ENCODE peak calls at places on chromosomes 7 and 10, in four cellular contexts. One of them, this sample, is unnamed.

GRCh38 chr10:103551619-103552602 is 58.4 kb downstream of the NEURL1 start:
- DNase-seq in MM.1S: no peak
- DNase-seq in A673: no peak
- DNase-seq in mammary epithelial cell: no peak
- DNase-seq in this sample: no peak

GRCh38 chr10:133016493-133017202 is 71.1 kb upstream of the ADGRA1 start:
- DNase-seq in MM.1S: no peak
- DNase-seq in mammary epithelial cell: no peak
- DNase-seq in A673: no peak
- DNase-seq in this sample: no peak

GRCh38 chr7:30584415-30584814 is 10.3 kb upstream of the GARS1 start:
- DNase-seq in A673: no peak
- DNase-seq in mammary epithelial cell: no peak
- DNase-seq in MM.1S: no peak
- DNase-seq in this sample: no peak

GRCh38 chr7:101678713-101679112 is 49.6 kb upstream of the MYL10 start:
- DNase-seq in A673: no peak
- DNase-seq in MM.1S: no peak
- DNase-seq in mammary epithelial cell: peak; percentile 13
- DNase-seq in this sample: no peak

GRCh38 chr7:134599371-134599770 is 47.3 kb upstream of the BPGM start:
- DNase-seq in A673: peak; percentile 55
- DNase-seq in MM.1S: no peak
- DNase-seq in mammary epithelial cell: no peak
- DNase-seq in this sample: no peak

GRCh38 chr10:110664483-110665420 is 20.6 kb downstream of the RBM20 start:
- DNase-seq in A673: peak; percentile 79
- DNase-seq in MM.1S: no peak
- DNase-seq in mammary epithelial cell: peak; percentile 88
- DNase-seq in this sample: no peak

GRCh38 chr7:2698581-2699288 is 10.7 kb downstream of the AMZ1 start:
- DNase-seq in MM.1S: peak; percentile 85
- DNase-seq in A673: no peak
- DNase-seq in mammary epithelial cell: no peak
- DNase-seq in this sample: peak; percentile 87

GRCh38 chr10:60905580-60905979 is 38.4 kb downstream of the RHOBTB1 start:
- DNase-seq in A673: no peak
- DNase-seq in MM.1S: no peak
- DNase-seq in mammary epithelial cell: no peak
- DNase-seq in this sample: no peak

GRCh38 chr7:158309844-158310763 is 277.5 kb downstream of the PTPRN2 start:
- DNase-seq in MM.1S: no peak
- DNase-seq in mammary epithelial cell: no peak
- DNase-seq in A673: no peak
- DNase-seq in this sample: no peak

GRCh38 chr7:77759294-77759889 is 38.8 kb downstream of the TMEM60 start:
- DNase-seq in MM.1S: peak; percentile 64
- DNase-seq in A673: peak; percentile 68
- DNase-seq in mammary epithelial cell: peak; percentile 39
- DNase-seq in this sample: peak; percentile 10

GRCh38 chr7:69411466-69411865 is 186.8 kb upstream of the AUTS2 start:
- DNase-seq in MM.1S: no peak
- DNase-seq in A673: no peak
- DNase-seq in mammary epithelial cell: no peak
- DNase-seq in this sample: no peak

GRCh38 chr7:138835087-138835486 is 37.1 kb upstream of the ATP6V0A4 start:
- DNase-seq in mammary epithelial cell: no peak
- DNase-seq in MM.1S: no peak
- DNase-seq in A673: no peak
- DNase-seq in this sample: no peak

GRCh38 chr7:886626-887487 is 10.5 kb downstream of the GET4 start:
- DNase-seq in A673: no peak
- DNase-seq in MM.1S: no peak
- DNase-seq in mammary epithelial cell: no peak
- DNase-seq in this sample: no peak

GRCh38 chr7:151429555-151430331 is 10.2 kb downstream of the CRYGN start:
- DNase-seq in MM.1S: peak; percentile 97
- DNase-seq in mammary epithelial cell: no peak
- DNase-seq in A673: no peak
- DNase-seq in this sample: no peak

GRCh38 chr10:98427011-98427515 is 12.1 kb upstream of the PYROXD2 start:
- DNase-seq in MM.1S: no peak
- DNase-seq in A673: no peak
- DNase-seq in mammary epithelial cell: no peak
- DNase-seq in this sample: no peak

GRCh38 chr10:47372726-47373125 is 11.4 kb downstream of the ZNF488 start:
- DNase-seq in MM.1S: no peak
- DNase-seq in A673: no peak
- DNase-seq in mammary epithelial cell: no peak
- DNase-seq in this sample: no peak

GRCh38 chr10:6052247-6053221 is 9.6 kb downstream of the IL2RA start:
- DNase-seq in A673: no peak
- DNase-seq in mammary epithelial cell: peak; percentile 68
- DNase-seq in MM.1S: peak; percentile 80
- DNase-seq in this sample: peak; percentile 60

GRCh38 chr7:13312327-13312726 is 624.9 kb downstream of the ARL4A start:
- DNase-seq in mammary epithelial cell: no peak
- DNase-seq in MM.1S: no peak
- DNase-seq in A673: peak; percentile 23
- DNase-seq in this sample: no peak

GRCh38 chr10:16408379-16408778 is 28.4 kb upstream of the PTER start:
- DNase-seq in mammary epithelial cell: no peak
- DNase-seq in MM.1S: no peak
- DNase-seq in A673: no peak
- DNase-seq in this sample: no peak

GRCh38 chr10:61992059-61992460 is 90.6 kb downstream of the ARID5B start:
- DNase-seq in A673: no peak
- DNase-seq in MM.1S: no peak
- DNase-seq in mammary epithelial cell: no peak
- DNase-seq in this sample: no peak

GRCh38 chr7:40608321-40609075 is 473.7 kb downstream of the SUGCT start:
- DNase-seq in A673: no peak
- DNase-seq in MM.1S: no peak
- DNase-seq in mammary epithelial cell: peak; percentile 63
- DNase-seq in this sample: no peak

GRCh38 chr7:20744913-20745587 is 41.6 kb downstream of the SP8 start:
- DNase-seq in A673: peak; percentile 11
- DNase-seq in mammary epithelial cell: no peak
- DNase-seq in MM.1S: no peak
- DNase-seq in this sample: no peak

GRCh38 chr7:144524271-144524670 is 120.8 kb upstream of the NOBOX start:
- DNase-seq in mammary epithelial cell: no peak
- DNase-seq in MM.1S: no peak
- DNase-seq in A673: no peak
- DNase-seq in this sample: no peak

GRCh38 chr7:74312418-74313021 is 23.3 kb downstream of the CLIP2 start:
- DNase-seq in mammary epithelial cell: peak; percentile 96
- DNase-seq in MM.1S: peak; percentile 32
- DNase-seq in A673: no peak
- DNase-seq in this sample: no peak

GRCh38 chr10:73774637-73775036 is 7.2 kb upstream of the CHCHD1 start:
- DNase-seq in MM.1S: peak; percentile 31
- DNase-seq in mammary epithelial cell: peak; percentile 28
- DNase-seq in A673: no peak
- DNase-seq in this sample: no peak

GRCh38 chr10:73771722-73772279 is 10.0 kb upstream of the CHCHD1 start:
- DNase-seq in A673: peak; percentile 76
- DNase-seq in MM.1S: peak; percentile 76
- DNase-seq in mammary epithelial cell: no peak
- DNase-seq in this sample: no peak

GRCh38 chr10:73772280-73773151 is 9.3 kb upstream of the CHCHD1 start:
- DNase-seq in mammary epithelial cell: peak; percentile 92
- DNase-seq in A673: peak; percentile 89
- DNase-seq in MM.1S: peak; percentile 75
- DNase-seq in this sample: peak; percentile 91

GRCh38 chr10:73769396-73769795 is 12.5 kb upstream of the CHCHD1 start:
- DNase-seq in A673: no peak
- DNase-seq in mammary epithelial cell: no peak
- DNase-seq in MM.1S: no peak
- DNase-seq in this sample: no peak

GRCh38 chr10:73773152-73773879 is 8.5 kb upstream of the CHCHD1 start:
- DNase-seq in MM.1S: no peak
- DNase-seq in mammary epithelial cell: no peak
- DNase-seq in A673: peak; percentile 16
- DNase-seq in this sample: no peak
- H3K36me3 ChIP-seq in MM.1S: no peaks in the 10 kb centered on the region
- H3K36me3 ChIP-seq in mammary epithelial cell: peaks cover 17% of the 10 kb centered on the region
- H3K36me3 ChIP-seq in A673: peaks cover 30% of the 10 kb centered on the region
- H3K36me3 ChIP-seq in this sample: peaks cover 30% of the 10 kb centered on the region

DNA sequence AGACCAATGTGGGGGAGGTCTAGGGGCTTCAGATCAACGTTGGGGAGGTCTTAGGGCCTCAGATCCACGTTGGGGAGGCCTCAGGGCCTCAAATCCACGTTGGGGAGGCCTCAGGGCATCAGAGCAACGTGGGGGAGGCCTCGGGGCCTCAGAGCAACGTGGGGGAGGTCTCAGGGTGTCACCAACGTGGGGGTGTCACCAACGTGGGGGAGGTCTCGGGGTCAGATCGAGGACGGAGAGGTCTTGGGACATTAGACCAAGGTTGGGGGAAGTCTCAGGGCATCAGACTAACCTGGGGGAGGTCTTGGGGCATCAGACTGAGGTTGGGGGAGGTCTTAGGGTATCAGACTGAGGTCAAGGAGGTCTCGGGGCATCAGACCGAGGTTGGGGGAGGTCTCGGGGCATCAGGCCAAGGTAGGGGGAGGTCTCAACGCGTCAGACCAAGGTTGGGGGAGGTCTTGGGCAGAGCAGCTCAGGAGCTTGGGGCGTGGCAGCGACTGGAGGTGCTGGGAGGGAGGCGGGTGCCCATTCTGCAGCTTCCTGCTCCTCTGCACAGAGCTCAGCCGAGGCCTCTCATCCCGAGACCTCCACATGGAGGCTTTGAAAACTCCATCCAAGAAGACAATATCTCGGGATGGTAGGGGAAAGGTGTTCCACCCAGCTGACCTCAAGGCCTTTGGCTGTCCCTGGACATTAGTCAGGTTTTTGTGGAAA is 159.8 kb downstream of the WDR37 start:
- DNase-seq in MM.1S: no peak
- DNase-seq in A673: no peak
- DNase-seq in mammary epithelial cell: no peak
- DNase-seq in this sample: no peak
- H3K36me3 ChIP-seq in MM.1S: no peaks in the 10 kb centered on the region
- H3K36me3 ChIP-seq in A673: no peaks in the 10 kb centered on the region
- H3K36me3 ChIP-seq in mammary epithelial cell: no peaks in the 10 kb centered on the region
- H3K36me3 ChIP-seq in this sample: no peaks in the 10 kb centered on the region

DNA sequence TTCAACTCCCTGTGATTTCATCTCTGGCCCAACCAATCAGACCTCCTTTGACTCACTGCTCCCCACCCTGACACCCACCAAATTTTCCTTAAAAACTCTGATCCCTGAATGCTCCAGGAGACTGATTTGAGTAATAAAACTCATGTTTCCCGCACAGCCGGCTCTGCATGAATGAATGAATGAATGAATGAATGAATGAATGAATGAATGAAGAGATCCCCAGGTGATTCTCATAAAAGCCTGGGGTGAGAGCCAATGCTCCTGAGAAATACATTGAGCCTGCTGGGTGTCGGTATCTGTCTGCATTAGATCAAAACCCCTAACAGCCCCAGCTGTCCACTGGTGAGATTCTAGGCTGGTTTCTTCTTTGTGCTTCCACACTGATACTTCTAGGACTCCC is 58.7 kb downstream of the HTR7 start:
- DNase-seq in mammary epithelial cell: no peak
- DNase-seq in A673: no peak
- DNase-seq in MM.1S: no peak
- DNase-seq in this sample: no peak
- H3K36me3 ChIP-seq in mammary epithelial cell: no peaks in the 10 kb centered on the region
- H3K36me3 ChIP-seq in A673: no peaks in the 10 kb centered on the region
- H3K36me3 ChIP-seq in MM.1S: no peaks in the 10 kb centered on the region
- H3K36me3 ChIP-seq in this sample: no peaks in the 10 kb centered on the region

GRCh38 chr10:87870154-87870553 is 6.7 kb downstream of the PTEN start:
- DNase-seq in mammary epithelial cell: no peak
- DNase-seq in A673: no peak
- DNase-seq in MM.1S: no peak
- DNase-seq in this sample: no peak
- H3K36me3 ChIP-seq in mammary epithelial cell: peaks cover 6% of the 10 kb centered on the region
- H3K36me3 ChIP-seq in A673: peaks cover 8% of the 10 kb centered on the region
- H3K36me3 ChIP-seq in MM.1S: no peaks in the 10 kb centered on the region
- H3K36me3 ChIP-seq in this sample: no peaks in the 10 kb centered on the region

GRCh38 chr7:127678330-127678729 is 26.3 kb downstream of the SND1 start:
- DNase-seq in MM.1S: no peak
- DNase-seq in mammary epithelial cell: no peak
- DNase-seq in A673: no peak
- DNase-seq in this sample: no peak

GRCh38 chr7:127678947-127679346 is 27.0 kb downstream of the SND1 start:
- DNase-seq in MM.1S: no peak
- DNase-seq in A673: no peak
- DNase-seq in mammary epithelial cell: no peak
- DNase-seq in this sample: no peak

GRCh38 chr7:127675716-127676115 is 23.7 kb downstream of the SND1 start:
- DNase-seq in A673: no peak
- DNase-seq in MM.1S: no peak
- DNase-seq in mammary epithelial cell: no peak
- DNase-seq in this sample: no peak

GRCh38 chr7:127674361-127674760 is 22.4 kb downstream of the SND1 start:
- DNase-seq in MM.1S: no peak
- DNase-seq in mammary epithelial cell: no peak
- DNase-seq in A673: no peak
- DNase-seq in this sample: no peak

GRCh38 chr7:127677433-127678230 is 25.6 kb downstream of the SND1 start:
- DNase-seq in A673: no peak
- DNase-seq in MM.1S: no peak
- DNase-seq in mammary epithelial cell: no peak
- DNase-seq in this sample: no peak
- H3K36me3 ChIP-seq in A673: peaks cover 13% of the 10 kb centered on the region
- H3K36me3 ChIP-seq in MM.1S: peaks cover 18% of the 10 kb centered on the region
- H3K36me3 ChIP-seq in mammary epithelial cell: peaks cover 1% of the 10 kb centered on the region
- H3K36me3 ChIP-seq in this sample: no peaks in the 10 kb centered on the region

GRCh38 chr10:46037107-46037900 is 6.9 kb upstream of the NCOA4 start:
- DNase-seq in A673: no peak
- DNase-seq in MM.1S: no peak
- DNase-seq in mammary epithelial cell: no peak
- DNase-seq in this sample: no peak

GRCh38 chr10:46046261-46046660 is at the start of gene MSMB:
- DNase-seq in mammary epithelial cell: no peak
- DNase-seq in MM.1S: no peak
- DNase-seq in A673: no peak
- DNase-seq in this sample: no peak

GRCh38 chr10:46040004-46040403 is 6.1 kb downstream of the MSMB start:
- DNase-seq in MM.1S: no peak
- DNase-seq in A673: no peak
- DNase-seq in mammary epithelial cell: no peak
- DNase-seq in this sample: no peak

GRCh38 chr10:46048152-46048551 is 2.1 kb upstream of the MSMB start:
- DNase-seq in mammary epithelial cell: no peak
- DNase-seq in A673: no peak
- DNase-seq in MM.1S: no peak
- DNase-seq in this sample: no peak

GRCh38 chr10:46042527-46042926 is 3.5 kb downstream of the MSMB start:
- DNase-seq in A673: no peak
- DNase-seq in mammary epithelial cell: peak; percentile 76
- DNase-seq in MM.1S: no peak
- DNase-seq in this sample: no peak
- H3K36me3 ChIP-seq in A673: no peaks in the 10 kb centered on the region
- H3K36me3 ChIP-seq in mammary epithelial cell: no peaks in the 10 kb centered on the region
- H3K36me3 ChIP-seq in MM.1S: no peaks in the 10 kb centered on the region
- H3K36me3 ChIP-seq in this sample: no peaks in the 10 kb centered on the region

This sample was measured in GM06990.